ENCODE peak calls at places on chromosome 13, in four cellular contexts. N is endothelial cell, C is NCI-H2107, K is IMR-90. E is an unnamed sample.

GRCh38 chr13:107361666-107362065 is 793.7 kb upstream of the ARGLU1 start:
- DNase-seq in C (no peak), K (peak; percentile 82), N (no peak), E (no peak)

GRCh38 chr13:49399801-49400472 is 43.9 kb downstream of the CAB39L start:
- DNase-seq in N (no peak), C (no peak), K (no peak), E (no peak)

GRCh38 chr13:112184261-112184660 is 117.3 kb downstream of the SOX1 start:
- DNase-seq in K (no peak), N (no peak), C (no peak), E (no peak)

GRCh38 chr13:100565291-100565690 is 23.3 kb downstream of the GGACT start:
- DNase-seq in C (no peak), N (no peak), K (no peak), E (no peak)

GRCh38 chr13:97185291-97185690 is 36.8 kb upstream of the MBNL2 start:
- DNase-seq in N (no peak), K (no peak), C (no peak), E (no peak)

GRCh38 chr13:48828962-48829405 is 146.7 kb upstream of the FNDC3A start:
- DNase-seq in K (peak; percentile 32), C (peak; percentile 64), N (no peak), E (no peak)

GRCh38 chr13:50584856-50585580 is 258.5 kb downstream of the DLEU7 start:
- DNase-seq in C (no peak), K (no peak), N (no peak), E (peak; percentile 43)

GRCh38 chr13:90436697-90437096 is 910.8 kb upstream of the MIR17HG start:
- DNase-seq in N (no peak), K (no peak), C (no peak), E (no peak)

GRCh38 chr13:112657850-112658445 is 31.9 kb upstream of the ATP11A start:
- DNase-seq in C (no peak), K (peak; percentile 81), N (no peak), E (no peak)

GRCh38 chr13:36026556-36026955 is 104.6 kb downstream of the DCLK1 start:
- DNase-seq in C (no peak), N (no peak), K (no peak), E (no peak)

GRCh38 chr13:20713751-20714150 is 10.3 kb downstream of the IL17D start:
- DNase-seq in N (no peak), C (no peak), K (peak; percentile 39), E (no peak)

GRCh38 chr13:39226359-39226758 is 188.1 kb downstream of the NHLRC3 start:
- DNase-seq in C (no peak), N (no peak), K (no peak), E (no peak)

GRCh38 chr13:46359731-46360130 is 27.3 kb downstream of the RUBCNL start:
- DNase-seq in C (no peak), N (no peak), K (peak; percentile 22), E (no peak)

GRCh38 chr13:89372193-89372592 is 1701.0 kb downstream of the SLITRK5 start:
- DNase-seq in C (no peak), N (no peak), K (no peak), E (no peak)

GRCh38 chr13:44300895-44301638 is 72.6 kb upstream of the SERP2 start:
- DNase-seq in K (peak; percentile 87), C (peak; percentile 47), N (no peak), E (no peak)

GRCh38 chr13:27751953-27752352 is 40.3 kb upstream of the GSX1 start:
- DNase-seq in K (no peak), N (no peak), C (no peak), E (no peak)

GRCh38 chr13:47426126-47426849 is 529.4 kb upstream of the HTR2A start:
- DNase-seq in N (no peak), K (peak; percentile 86), C (no peak), E (no peak)

GRCh38 chr13:94061316-94061715 is 418.2 kb downstream of the DCT start:
- DNase-seq in C (no peak), N (no peak), K (peak; percentile 79), E (no peak)

GRCh38 chr13:20190481-20191310 is 2.0 kb downstream of the GJB2 start:
- DNase-seq in N (no peak), K (peak; percentile 90), C (no peak), E (no peak)

GRCh38 chr13:46831588-46832194 is 34.7 kb upstream of the ESD start:
- DNase-seq in C (peak; percentile 3), N (peak; percentile 58), K (peak; percentile 58), E (peak; percentile 13)

GRCh38 chr13:31038834-31039552 is 106.5 kb downstream of the TEX26 start:
- DNase-seq in K (peak; percentile 44), C (peak; percentile 4), N (no peak), E (no peak)

GRCh38 chr13:26923824-26924605 is 163.4 kb upstream of the GPR12 start:
- DNase-seq in N (no peak), C (no peak), K (peak; percentile 34), E (no peak)